ENCODE peak calls at places on chromosomes 13 and 19, in nine cellular contexts. B is left lung, S is psoas muscle, M is Panc1, G is heart left ventricle, O is coronary artery, V is stomach, Q is breast epithelium, J is lung. P is an unnamed sample.

GRCh38 chr13:48559638-48560320 is 26.9 kb upstream of the RCBTB2 start:
- DNase-seq in B (no peak), S (no peak), M (peak), G (no peak), O (no peak), V (no peak), Q (no peak), J (no peak), P (no peak)

GRCh38 chr19:30523791-30524190 is 151.6 kb downstream of the ZNF536 start:
- DNase-seq in B (no peak), S (no peak), M (no peak), G (no peak), O (peak), V (no peak), Q (no peak), J (no peak), P (no peak)

GRCh38 chr19:4577020-4577782 is 17.7 kb upstream of the SEMA6B start:
- DNase-seq in B (no peak), S (no peak), M (no peak), G (no peak), O (no peak), V (no peak), Q (no peak), J (no peak), P (no peak)

GRCh38 chr19:55440411-55441105 is 2.5 kb downstream of the SHISA7 start:
- DNase-seq in B (no peak), S (no peak), M (no peak), G (no peak), O (no peak), V (no peak), Q (no peak), J (no peak), P (no peak)

GRCh38 chr19:8017808-8018207 is 12.4 kb upstream of the ELAVL1 start:
- DNase-seq in B (peak), S (no peak), M (no peak), G (no peak), O (no peak), V (no peak), Q (no peak), J (no peak), P (peak)

GRCh38 chr13:26679945-26680516 is 80.6 kb downstream of the GPR12 start:
- DNase-seq in B (no peak), S (no peak), M (no peak), G (no peak), O (no peak), V (no peak), Q (no peak), J (no peak), P (no peak)

GRCh38 chr19:47270408-47270807 is 4.3 kb upstream of the INAFM1 start:
- DNase-seq in B (no peak), S (no peak), M (no peak), G (no peak), O (no peak), V (no peak), Q (no peak), J (no peak), P (no peak)

GRCh38 chr19:44943801-44944249 is 1.8 kb downstream of the APOC4 start:
- DNase-seq in B (peak), S (peak), M (no peak), G (peak), O (no peak), V (peak), Q (no peak), J (peak), P (peak)

GRCh38 chr13:111584101-111584500 is 263.7 kb downstream of the TEX29 start:
- DNase-seq in B (no peak), S (no peak), M (no peak), G (no peak), O (no peak), V (peak), Q (no peak), J (no peak), P (peak)

DNA sequence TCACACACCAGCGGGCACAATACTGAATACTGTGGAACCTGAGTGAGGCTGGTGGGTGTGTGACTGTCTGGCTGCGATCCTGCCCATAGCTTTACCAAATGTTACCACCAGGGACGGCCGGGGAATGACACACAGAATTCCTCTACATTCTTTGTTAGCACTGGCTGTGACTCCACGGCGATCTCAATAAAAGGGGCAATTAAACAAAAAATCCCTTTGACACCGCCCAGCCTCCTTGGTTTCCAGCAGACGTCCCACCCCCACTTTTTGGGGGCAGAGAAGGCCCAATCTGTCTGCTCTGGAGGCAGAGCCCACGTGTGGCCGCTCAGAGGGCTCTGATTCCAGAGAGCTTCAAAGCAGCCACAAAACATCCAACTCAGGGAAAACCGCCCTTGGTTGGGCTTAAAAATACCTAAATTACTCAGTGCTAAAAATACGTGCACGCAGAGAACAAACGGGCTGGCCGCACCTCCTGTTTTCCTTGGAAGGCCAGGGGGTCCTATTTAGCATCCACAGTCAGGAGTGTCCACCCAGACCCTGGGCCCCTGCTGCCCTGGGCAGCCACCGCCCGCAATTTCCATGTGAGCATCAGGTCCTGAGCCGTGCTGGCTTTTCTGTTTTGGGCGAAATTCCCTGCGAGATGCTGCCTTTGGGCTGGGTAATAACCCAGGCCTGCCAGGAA is 47.8 kb downstream of the GADD45B start:
- DNase-seq in B (peak), S (no peak), M (no peak), G (no peak), O (no peak), V (no peak), Q (no peak), J (no peak), P (no peak)
- TF ChIP-seq CTCF in B (no peak), S (no peak), M (no peak), G (no peak), O (no peak), V (no peak), Q (no peak), J (no peak), P (no peak)

DNA sequence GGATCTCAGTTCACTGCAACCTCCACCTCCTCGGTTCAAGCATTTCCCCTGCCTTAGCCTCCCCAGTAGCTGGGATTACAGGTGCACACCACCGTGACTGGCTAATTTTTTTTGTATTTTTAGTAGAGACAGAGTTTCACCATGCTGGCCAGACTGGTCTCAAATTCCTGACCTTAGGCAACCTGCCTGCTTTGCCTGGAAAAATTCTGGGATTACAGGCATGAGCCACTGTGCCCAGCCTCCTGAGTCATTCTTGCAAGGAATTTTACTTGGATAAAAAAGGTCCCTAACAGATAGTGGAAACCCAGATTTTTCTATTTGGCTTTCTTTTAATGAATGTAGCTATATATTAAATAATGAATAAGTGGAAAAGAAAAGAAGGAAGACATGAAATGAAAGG is 449.9 kb upstream of the ATXN8OS start:
- DNase-seq in B (no peak), S (no peak), M (no peak), G (no peak), O (no peak), V (no peak), Q (no peak), J (no peak), P (no peak)
- H3K27ac ChIP-seq in B (no peak), S (no peak), M (no peak), G (no peak), O (no peak), V (no peak), Q (no peak), J (no peak), P (no peak)

DNA sequence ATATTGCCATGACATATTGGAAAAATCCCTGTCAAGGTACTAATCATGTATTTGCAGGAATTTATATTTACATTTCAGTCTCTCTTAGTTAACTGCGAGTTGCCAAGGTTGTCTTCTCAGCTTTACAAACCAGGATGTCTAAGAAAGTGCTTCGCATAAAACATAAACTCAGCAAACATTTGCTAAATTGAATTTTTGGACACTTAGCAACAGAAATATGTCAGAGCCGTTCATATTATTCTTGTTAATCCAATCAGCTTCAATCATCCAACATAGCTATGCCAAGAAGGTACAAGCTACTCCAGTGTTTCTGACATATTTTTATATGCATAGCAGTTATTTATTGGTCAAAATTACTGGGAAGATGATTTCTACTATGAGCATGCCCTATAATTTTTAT is 776.5 kb downstream of the EFNB2 start:
- DNase-seq in B (no peak), S (no peak), M (no peak), G (no peak), O (no peak), V (no peak), Q (no peak), J (no peak), P (no peak)
- TF ChIP-seq CTCF in B (no peak), S (no peak), M (no peak), G (no peak), O (no peak), V (no peak), Q (no peak), J (no peak), P (no peak)

GRCh38 chr13:51729853-51730553 is 74.0 kb downstream of the DHRS12 start:
- DNase-seq in B (no peak), S (peak), M (no peak), G (no peak), O (peak), V (no peak), Q (no peak), J (no peak), P (no peak)

GRCh38 chr13:51731759-51732158 is 72.2 kb downstream of the DHRS12 start:
- DNase-seq in B (no peak), S (no peak), M (no peak), G (no peak), O (no peak), V (no peak), Q (no peak), J (no peak), P (no peak)

GRCh38 chr13:51728275-51728673 is 75.7 kb downstream of the DHRS12 start:
- DNase-seq in B (no peak), S (no peak), M (no peak), G (no peak), O (no peak), V (no peak), Q (no peak), J (no peak), P (no peak)

GRCh38 chr13:51728972-51729371 is 75.0 kb downstream of the DHRS12 start:
- DNase-seq in B (no peak), S (no peak), M (no peak), G (no peak), O (no peak), V (no peak), Q (no peak), J (no peak), P (no peak)

GRCh38 chr13:51730927-51731326 is 73.0 kb downstream of the DHRS12 start:
- DNase-seq in B (no peak), S (no peak), M (no peak), G (no peak), O (no peak), V (no peak), Q (no peak), J (no peak), P (no peak)
- H3K27ac ChIP-seq in B (no peak), S (no peak), M (no peak), G (peak), O (peak), V (peak), Q (peak), J (no peak), P (no peak)

GRCh38 chr13:65679240-65679639 is 1550.9 kb downstream of the PCDH9 start:
- DNase-seq in B (no peak), S (no peak), M (no peak), G (no peak), O (no peak), V (no peak), Q (no peak), J (no peak), P (no peak)

DNA sequence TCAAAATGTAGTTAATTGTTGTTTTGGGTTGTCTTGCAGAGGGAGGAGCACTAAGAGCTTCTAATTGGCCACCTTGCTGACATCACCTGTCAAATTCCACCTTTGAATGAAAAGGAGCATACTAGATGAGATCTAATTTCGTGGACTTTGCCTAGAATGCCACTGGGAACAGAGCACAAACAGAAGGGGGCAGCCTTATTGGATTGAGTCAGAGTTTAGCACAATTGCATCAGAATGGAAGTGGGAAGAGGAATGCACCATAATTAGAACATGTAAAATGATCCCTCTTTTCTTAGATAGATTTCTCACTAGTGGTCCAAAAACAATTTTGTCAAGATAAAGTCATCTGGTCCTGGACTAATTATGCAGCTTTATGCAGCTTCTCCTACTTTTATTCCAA is 1552.2 kb downstream of the PCDH9 start:
- DNase-seq in B (no peak), S (no peak), M (no peak), G (no peak), O (no peak), V (no peak), Q (no peak), J (no peak), P (no peak)
- TF ChIP-seq CTCF in B (no peak), S (no peak), M (no peak), G (no peak), O (no peak), V (no peak), Q (no peak), J (no peak), P (no peak)

DNA sequence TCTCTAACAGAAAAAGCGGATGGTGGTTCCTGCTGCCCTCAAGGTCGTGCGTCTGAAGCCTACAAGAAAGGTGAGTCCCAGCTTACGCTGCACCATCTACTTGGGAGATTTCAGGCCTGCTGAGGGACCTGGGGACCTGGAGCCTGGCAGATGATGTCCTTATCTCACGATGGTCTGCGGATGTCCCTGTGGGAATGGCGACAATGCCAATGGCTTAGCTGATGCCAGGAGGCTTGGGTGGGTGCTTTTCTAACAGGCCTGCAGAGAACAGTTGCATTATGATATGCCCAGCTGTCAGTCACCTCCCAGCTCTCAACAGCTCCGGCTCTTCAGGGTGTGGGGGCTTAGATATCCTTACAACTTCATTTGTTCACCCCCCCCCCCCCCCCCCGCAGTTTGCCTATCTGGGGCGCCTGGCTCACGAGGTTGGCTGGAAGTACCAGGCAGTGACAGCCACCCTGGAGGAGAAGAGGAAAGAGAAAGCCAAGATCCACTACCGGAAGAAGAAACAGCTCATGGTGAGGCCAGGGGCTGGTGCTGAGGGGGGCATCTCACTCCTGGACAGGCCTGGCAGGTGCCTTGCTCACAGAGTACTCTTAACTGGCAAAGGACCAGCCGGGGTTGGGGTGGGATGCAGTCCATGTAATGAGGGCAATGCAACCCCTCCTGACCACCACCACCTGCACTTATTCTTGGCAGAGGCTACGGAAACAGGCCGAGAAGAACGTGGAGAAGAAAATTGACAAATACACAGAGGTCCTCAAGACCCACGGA is 3.8 kb downstream of the RPL13A start:
- DNase-seq in B (no peak), S (no peak), M (no peak), G (no peak), O (no peak), V (no peak), Q (no peak), J (no peak), P (no peak)
- H3K27ac ChIP-seq in B (no peak), S (peak), M (peak), G (no peak), O (no peak), V (peak), Q (peak), J (no peak), P (no peak)

GRCh38 chr13:107203146-107203847 is 635.4 kb upstream of the ARGLU1 start:
- DNase-seq in B (peak), S (no peak), M (no peak), G (peak), O (no peak), V (no peak), Q (no peak), J (no peak), P (no peak)
- TF ChIP-seq CTCF in B (no peak), S (peak), M (peak), G (peak), O (no peak), V (no peak), Q (no peak), J (no peak), P (no peak)

DNA sequence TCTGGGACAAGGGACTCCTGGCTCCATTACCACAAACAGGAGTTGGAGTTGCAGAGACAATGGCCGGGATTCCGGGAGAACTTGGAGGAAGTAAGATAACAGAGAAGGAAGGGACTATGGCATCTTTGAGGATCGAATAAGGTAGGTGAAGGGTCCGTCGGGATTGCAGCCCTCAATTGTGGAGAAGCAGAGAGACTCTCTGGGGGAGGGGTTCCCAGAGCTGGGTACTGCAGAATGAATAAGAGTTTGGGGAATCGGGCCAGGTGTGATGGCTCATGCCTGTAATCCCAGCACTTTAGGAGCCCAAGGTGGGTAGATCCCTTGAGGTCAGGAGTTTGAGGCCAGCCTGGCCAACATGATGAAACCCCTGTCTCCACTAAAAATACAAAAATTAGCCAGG is 3.8 kb downstream of the BST2 start:
- DNase-seq in B (no peak), S (no peak), M (no peak), G (no peak), O (no peak), V (no peak), Q (no peak), J (no peak), P (no peak)
- H3K27ac ChIP-seq in B (no peak), S (no peak), M (no peak), G (no peak), O (no peak), V (no peak), Q (no peak), J (no peak), P (no peak)

GRCh38 chr13:30367296-30367695 is 55.0 kb upstream of the UBE2L5 start:
- DNase-seq in B (no peak), S (no peak), M (no peak), G (no peak), O (no peak), V (no peak), Q (no peak), J (no peak), P (no peak)
- TF ChIP-seq CTCF in B (no peak), S (no peak), M (no peak), G (no peak), O (no peak), V (no peak), Q (no peak), J (no peak), P (no peak)

P was measured in colonic mucosa.